ENCODE peak calls at places on chromosome 21, in seven cellular contexts. E is naive thymus-derived CD8-positive, alpha-beta T cell; I is OCI-LY7; W is stimulated activated CD4-positive, alpha-beta T cell treated with anti-CD3 and anti-CD28 coated beads, TNF-alpha, amount 100 ng/mL, for 48 hours; B is activated CD8-positive, alpha-beta memory T cell treated with anti-CD3 and anti-CD28 coated beads for 24 hours; Q is NCI-H2081; S is WTC11. P is an unnamed sample.

GRCh38 chr21:31837613-31838390 is 35.0 kb upstream of the HUNK start:
- DNase-seq in E (no peak), B (no peak), W (no peak), I (peak), Q (no peak), S (no peak), P (no peak)

GRCh38 chr21:41706678-41707077 is 60.2 kb downstream of the RIPK4 start:
- DNase-seq in Q (no peak), B (no peak), I (no peak), E (no peak), S (no peak), W (no peak), P (no peak)

GRCh38 chr21:26005464-26005863 is 165.1 kb downstream of the APP start:
- DNase-seq in E (no peak), Q (no peak), I (no peak), S (no peak), W (no peak), B (no peak), P (no peak)

GRCh38 chr21:18522181-18522771 is 118.7 kb upstream of the TMPRSS15 start:
- DNase-seq in E (no peak), Q (peak), I (no peak), B (no peak), S (no peak), W (no peak), P (no peak)

GRCh38 chr21:45613396-45613795 is 30.1 kb upstream of the PCBP3 start:
- DNase-seq in I (no peak), W (no peak), Q (no peak), S (peak), B (no peak), E (no peak), P (no peak)

GRCh38 chr21:14520535-14520934 is 25.6 kb downstream of the SAMSN1 start:
- DNase-seq in E (no peak), I (no peak), B (no peak), Q (no peak), W (no peak), S (peak), P (no peak)

GRCh38 chr21:45887121-45887611 is 94.4 kb upstream of the COL6A1 start:
- DNase-seq in B (no peak), W (no peak), E (no peak), Q (peak), S (no peak), I (no peak), P (no peak)

GRCh38 chr21:18608226-18608625 is 204.6 kb upstream of the TMPRSS15 start:
- DNase-seq in I (no peak), E (no peak), W (no peak), S (no peak), B (no peak), Q (peak), P (no peak)

GRCh38 chr21:44402323-44403105 is 49.1 kb downstream of the TRPM2 start:
- DNase-seq in I (no peak), E (no peak), S (no peak), W (no peak), Q (no peak), B (peak), P (no peak)